ENCODE peak calls at places on chromosome 15, in seven cellular contexts. D, J, C, T, G, K and W are unnamed samples.
A peak's percentile ranks its signal among the peaks of the same experiment; 100 is the strongest.

GRCh38 chr15:42772126-42772525 is 35.2 kb upstream of the CDAN1 start:
- DNase-seq in J (no peak), D (no peak), C (peak; percentile 26), G (no peak), T (no peak), K (peak; percentile 2), W (no peak)

GRCh38 chr15:84960391-84961113 is 21.1 kb upstream of the PDE8A start:
- DNase-seq in D (no peak), G (no peak), J (no peak), C (no peak), T (no peak), K (no peak), W (no peak)

GRCh38 chr15:98599911-98600685 is 48.2 kb upstream of the IGF1R start:
- DNase-seq in G (peak; percentile 61), C (peak; percentile 76), J (no peak), T (peak; percentile 17), K (peak; percentile 65), D (peak; percentile 44), W (no peak)

GRCh38 chr15:99763827-99764226 is 30.6 kb upstream of the LYSMD4 start:
- DNase-seq in C (no peak), G (no peak), T (no peak), K (no peak), J (no peak), D (no peak), W (no peak)

GRCh38 chr15:95280711-95281110 is 1049.3 kb downstream of the MCTP2 start:
- DNase-seq in G (no peak), J (no peak), T (no peak), D (no peak), C (no peak), K (no peak), W (no peak)

GRCh38 chr15:40146037-40146436 is 14.8 kb upstream of the BUB1B start:
- DNase-seq in T (peak; percentile 70), D (no peak), K (peak; percentile 42), G (no peak), J (peak; percentile 33), C (peak; percentile 26), W (no peak)

GRCh38 chr15:61906961-61907752 is 153.1 kb downstream of the VPS13C start:
- DNase-seq in C (no peak), D (no peak), J (no peak), K (no peak), T (peak; percentile 40), G (no peak), W (no peak)

GRCh38 chr15:85671156-85671555 is 123.6 kb downstream of the KLHL25 start:
- DNase-seq in K (no peak), C (no peak), D (no peak), G (no peak), J (no peak), T (no peak), W (no peak)

GRCh38 chr15:57335326-57336118 is 40.8 kb upstream of the CGNL1 start:
- DNase-seq in J (no peak), G (no peak), C (no peak), K (peak; percentile 16), D (no peak), T (no peak), W (no peak)

GRCh38 chr15:31768055-31768454 is 262.3 kb upstream of the CHRNA7 start:
- DNase-seq in T (no peak), D (no peak), K (no peak), J (no peak), C (no peak), G (no peak), W (no peak)

GRCh38 chr15:80121546-80121945 is 31.3 kb upstream of the FAH start:
- DNase-seq in K (no peak), C (no peak), G (no peak), T (no peak), J (no peak), D (no peak), W (no peak)

GRCh38 chr15:81536296-81536695 is 162.3 kb upstream of the TMC3 start:
- DNase-seq in T (no peak), C (no peak), D (no peak), J (no peak), K (no peak), G (no peak), W (no peak)

GRCh38 chr15:99755692-99756409 is 22.6 kb upstream of the LYSMD4 start:
- DNase-seq in G (peak; percentile 50), T (peak; percentile 69), J (peak; percentile 26), C (peak; percentile 81), K (peak; percentile 80), D (peak; percentile 19), W (no peak)

GRCh38 chr15:65833501-65834220 is 35.6 kb upstream of the RAB11A start:
- DNase-seq in J (no peak), K (no peak), G (peak; percentile 20), C (no peak), D (peak; percentile 39), T (no peak), W (no peak)

GRCh38 chr15:63856711-63857458 is 23.1 kb upstream of the HERC1 start:
- DNase-seq in J (no peak), G (no peak), T (no peak), K (peak; percentile 78), D (no peak), C (peak; percentile 61), W (peak; percentile 53)

GRCh38 chr15:49815937-49816336 is 195.1 kb downstream of the DTWD1 start:
- DNase-seq in J (peak; percentile 86), T (no peak), D (peak; percentile 4), C (peak; percentile 83), G (no peak), K (peak; percentile 53), W (peak; percentile 63)

GRCh38 chr15:86165263-86166204 is 85.9 kb downstream of the AGBL1 start:
- DNase-seq in D (no peak), G (no peak), C (peak; percentile 36), T (no peak), J (no peak), K (no peak), W (no peak)

GRCh38 chr15:59437777-59438574 is at the start of gene FAM81A:
- DNase-seq in C (peak; percentile 74), J (peak; percentile 48), D (peak; percentile 22), T (peak; percentile 86), G (peak; percentile 69), K (peak; percentile 57), W (peak; percentile 13)